ENCODE peak calls at places on chromosomes 1 and 21, in ten cellular contexts. One of them, this sample, is unnamed.

GRCh38 chr1:234164098-234164709 is 209.1 kb upstream of the COA6 start:
- DNase-seq in colonic mucosa: no peak
- DNase-seq in effector memory CD4-positive, alpha-beta T cell: no peak
- DNase-seq in mesendoderm: peak
- DNase-seq in heart left ventricle: no peak
- DNase-seq in stimulated activated CD8-positive, alpha-beta memory T cell treated with anti-CD3 and anti-CD28 coated beads, Interleukin-15, amount 100 ng/mL, for 24 hours: no peak
- DNase-seq in BJ: no peak
- DNase-seq in T-helper 2 cell: no peak
- DNase-seq in nucleus accumbens: no peak
- DNase-seq in B cell: no peak
- DNase-seq in this sample: no peak

GRCh38 chr1:71667224-71667623 is 586.4 kb upstream of the ZRANB2 start:
- DNase-seq in colonic mucosa: no peak
- DNase-seq in effector memory CD4-positive, alpha-beta T cell: no peak
- DNase-seq in mesendoderm: no peak
- DNase-seq in heart left ventricle: no peak
- DNase-seq in stimulated activated CD8-positive, alpha-beta memory T cell treated with anti-CD3 and anti-CD28 coated beads, Interleukin-15, amount 100 ng/mL, for 24 hours: no peak
- DNase-seq in BJ: no peak
- DNase-seq in T-helper 2 cell: no peak
- DNase-seq in nucleus accumbens: no peak
- DNase-seq in B cell: no peak
- DNase-seq in this sample: peak

GRCh38 chr1:235933017-235933416 is 66.3 kb upstream of the LYST start:
- DNase-seq in colonic mucosa: no peak
- DNase-seq in effector memory CD4-positive, alpha-beta T cell: no peak
- DNase-seq in mesendoderm: no peak
- DNase-seq in heart left ventricle: no peak
- DNase-seq in stimulated activated CD8-positive, alpha-beta memory T cell treated with anti-CD3 and anti-CD28 coated beads, Interleukin-15, amount 100 ng/mL, for 24 hours: no peak
- DNase-seq in BJ: no peak
- DNase-seq in T-helper 2 cell: no peak
- DNase-seq in nucleus accumbens: no peak
- DNase-seq in B cell: no peak
- DNase-seq in this sample: no peak

GRCh38 chr1:87951852-87952251 is 623.2 kb downstream of the LMO4 start:
- DNase-seq in colonic mucosa: no peak
- DNase-seq in effector memory CD4-positive, alpha-beta T cell: no peak
- DNase-seq in mesendoderm: no peak
- DNase-seq in heart left ventricle: no peak
- DNase-seq in stimulated activated CD8-positive, alpha-beta memory T cell treated with anti-CD3 and anti-CD28 coated beads, Interleukin-15, amount 100 ng/mL, for 24 hours: no peak
- DNase-seq in BJ: no peak
- DNase-seq in T-helper 2 cell: no peak
- DNase-seq in nucleus accumbens: no peak
- DNase-seq in B cell: no peak
- DNase-seq in this sample: no peak

GRCh38 chr1:31102501-31102950 is 37.0 kb upstream of the PUM1 start:
- DNase-seq in colonic mucosa: peak
- DNase-seq in effector memory CD4-positive, alpha-beta T cell: no peak
- DNase-seq in mesendoderm: peak
- DNase-seq in heart left ventricle: no peak
- DNase-seq in stimulated activated CD8-positive, alpha-beta memory T cell treated with anti-CD3 and anti-CD28 coated beads, Interleukin-15, amount 100 ng/mL, for 24 hours: no peak
- DNase-seq in BJ: peak
- DNase-seq in T-helper 2 cell: no peak
- DNase-seq in nucleus accumbens: no peak
- DNase-seq in B cell: no peak
- DNase-seq in this sample: peak

GRCh38 chr1:28509705-28510349 is 4.0 kb downstream of the RCC1 start:
- DNase-seq in colonic mucosa: no peak
- DNase-seq in effector memory CD4-positive, alpha-beta T cell: no peak
- DNase-seq in mesendoderm: peak
- DNase-seq in heart left ventricle: no peak
- DNase-seq in stimulated activated CD8-positive, alpha-beta memory T cell treated with anti-CD3 and anti-CD28 coated beads, Interleukin-15, amount 100 ng/mL, for 24 hours: peak
- DNase-seq in BJ: no peak
- DNase-seq in T-helper 2 cell: peak
- DNase-seq in nucleus accumbens: no peak
- DNase-seq in B cell: no peak
- DNase-seq in this sample: no peak

GRCh38 chr1:17540255-17541001 is 930 bp downstream of the ARHGEF10L start:
- DNase-seq in colonic mucosa: peak
- DNase-seq in effector memory CD4-positive, alpha-beta T cell: no peak
- DNase-seq in mesendoderm: peak
- DNase-seq in heart left ventricle: peak
- DNase-seq in stimulated activated CD8-positive, alpha-beta memory T cell treated with anti-CD3 and anti-CD28 coated beads, Interleukin-15, amount 100 ng/mL, for 24 hours: no peak
- DNase-seq in BJ: no peak
- DNase-seq in T-helper 2 cell: no peak
- DNase-seq in nucleus accumbens: peak
- DNase-seq in B cell: no peak
- DNase-seq in this sample: peak

GRCh38 chr21:25513810-25514209 is 93.5 kb downstream of the MRPL39 start:
- DNase-seq in colonic mucosa: no peak
- DNase-seq in effector memory CD4-positive, alpha-beta T cell: no peak
- DNase-seq in mesendoderm: no peak
- DNase-seq in heart left ventricle: no peak
- DNase-seq in stimulated activated CD8-positive, alpha-beta memory T cell treated with anti-CD3 and anti-CD28 coated beads, Interleukin-15, amount 100 ng/mL, for 24 hours: no peak
- DNase-seq in BJ: no peak
- DNase-seq in T-helper 2 cell: no peak
- DNase-seq in nucleus accumbens: no peak
- DNase-seq in B cell: no peak
- DNase-seq in this sample: no peak

GRCh38 chr21:20661745-20662470 is 336.3 kb upstream of the NCAM2 start:
- DNase-seq in colonic mucosa: no peak
- DNase-seq in effector memory CD4-positive, alpha-beta T cell: no peak
- DNase-seq in mesendoderm: peak
- DNase-seq in heart left ventricle: no peak
- DNase-seq in stimulated activated CD8-positive, alpha-beta memory T cell treated with anti-CD3 and anti-CD28 coated beads, Interleukin-15, amount 100 ng/mL, for 24 hours: no peak
- DNase-seq in BJ: no peak
- DNase-seq in T-helper 2 cell: no peak
- DNase-seq in nucleus accumbens: no peak
- DNase-seq in B cell: no peak
- DNase-seq in this sample: no peak

GRCh38 chr1:4033732-4034131 is 133.7 kb upstream of the C1orf174 start:
- DNase-seq in colonic mucosa: no peak
- DNase-seq in effector memory CD4-positive, alpha-beta T cell: no peak
- DNase-seq in mesendoderm: no peak
- DNase-seq in heart left ventricle: no peak
- DNase-seq in stimulated activated CD8-positive, alpha-beta memory T cell treated with anti-CD3 and anti-CD28 coated beads, Interleukin-15, amount 100 ng/mL, for 24 hours: no peak
- DNase-seq in BJ: no peak
- DNase-seq in T-helper 2 cell: no peak
- DNase-seq in nucleus accumbens: no peak
- DNase-seq in B cell: no peak
- DNase-seq in this sample: no peak

GRCh38 chr21:30831194-30831765 is 1.7 kb upstream of the KRTAP7-1 start:
- DNase-seq in colonic mucosa: peak
- DNase-seq in effector memory CD4-positive, alpha-beta T cell: peak
- DNase-seq in mesendoderm: peak
- DNase-seq in heart left ventricle: no peak
- DNase-seq in stimulated activated CD8-positive, alpha-beta memory T cell treated with anti-CD3 and anti-CD28 coated beads, Interleukin-15, amount 100 ng/mL, for 24 hours: no peak
- DNase-seq in BJ: no peak
- DNase-seq in T-helper 2 cell: peak
- DNase-seq in nucleus accumbens: no peak
- DNase-seq in B cell: no peak
- DNase-seq in this sample: no peak

GRCh38 chr21:16013570-16013969 is 283.8 kb downstream of the USP25 start:
- DNase-seq in colonic mucosa: no peak
- DNase-seq in effector memory CD4-positive, alpha-beta T cell: no peak
- DNase-seq in mesendoderm: no peak
- DNase-seq in heart left ventricle: no peak
- DNase-seq in stimulated activated CD8-positive, alpha-beta memory T cell treated with anti-CD3 and anti-CD28 coated beads, Interleukin-15, amount 100 ng/mL, for 24 hours: no peak
- DNase-seq in BJ: no peak
- DNase-seq in T-helper 2 cell: no peak
- DNase-seq in nucleus accumbens: no peak
- DNase-seq in B cell: no peak
- DNase-seq in this sample: peak

GRCh38 chr1:240888039-240888786 is 276.3 kb upstream of the GREM2 start:
- DNase-seq in colonic mucosa: peak
- DNase-seq in effector memory CD4-positive, alpha-beta T cell: no peak
- DNase-seq in mesendoderm: peak
- DNase-seq in heart left ventricle: no peak
- DNase-seq in stimulated activated CD8-positive, alpha-beta memory T cell treated with anti-CD3 and anti-CD28 coated beads, Interleukin-15, amount 100 ng/mL, for 24 hours: no peak
- DNase-seq in BJ: no peak
- DNase-seq in T-helper 2 cell: peak
- DNase-seq in nucleus accumbens: no peak
- DNase-seq in B cell: peak
- DNase-seq in this sample: peak

GRCh38 chr1:160954158-160955104 is at the start of gene ITLN2:
- DNase-seq in colonic mucosa: peak
- DNase-seq in effector memory CD4-positive, alpha-beta T cell: peak
- DNase-seq in mesendoderm: peak
- DNase-seq in heart left ventricle: no peak
- DNase-seq in stimulated activated CD8-positive, alpha-beta memory T cell treated with anti-CD3 and anti-CD28 coated beads, Interleukin-15, amount 100 ng/mL, for 24 hours: no peak
- DNase-seq in BJ: no peak
- DNase-seq in T-helper 2 cell: peak
- DNase-seq in nucleus accumbens: no peak
- DNase-seq in B cell: peak
- DNase-seq in this sample: peak

GRCh38 chr1:203122159-203122558 is 5.4 kb upstream of the ADORA1 start:
- DNase-seq in colonic mucosa: no peak
- DNase-seq in effector memory CD4-positive, alpha-beta T cell: no peak
- DNase-seq in mesendoderm: no peak
- DNase-seq in heart left ventricle: no peak
- DNase-seq in stimulated activated CD8-positive, alpha-beta memory T cell treated with anti-CD3 and anti-CD28 coated beads, Interleukin-15, amount 100 ng/mL, for 24 hours: no peak
- DNase-seq in BJ: no peak
- DNase-seq in T-helper 2 cell: no peak
- DNase-seq in nucleus accumbens: no peak
- DNase-seq in B cell: no peak
- DNase-seq in this sample: no peak

GRCh38 chr1:10900265-10900651 is 103.8 kb upstream of the CASZ1 start:
- DNase-seq in colonic mucosa: no peak
- DNase-seq in effector memory CD4-positive, alpha-beta T cell: no peak
- DNase-seq in mesendoderm: peak
- DNase-seq in heart left ventricle: no peak
- DNase-seq in stimulated activated CD8-positive, alpha-beta memory T cell treated with anti-CD3 and anti-CD28 coated beads, Interleukin-15, amount 100 ng/mL, for 24 hours: no peak
- DNase-seq in BJ: no peak
- DNase-seq in T-helper 2 cell: no peak
- DNase-seq in nucleus accumbens: no peak
- DNase-seq in B cell: no peak
- DNase-seq in this sample: no peak

GRCh38 chr1:205348559-205349477 is 7.9 kb downstream of the KLHDC8A start:
- DNase-seq in colonic mucosa: no peak
- DNase-seq in effector memory CD4-positive, alpha-beta T cell: no peak
- DNase-seq in mesendoderm: peak
- DNase-seq in heart left ventricle: no peak
- DNase-seq in stimulated activated CD8-positive, alpha-beta memory T cell treated with anti-CD3 and anti-CD28 coated beads, Interleukin-15, amount 100 ng/mL, for 24 hours: no peak
- DNase-seq in BJ: no peak
- DNase-seq in T-helper 2 cell: no peak
- DNase-seq in nucleus accumbens: no peak
- DNase-seq in B cell: peak
- DNase-seq in this sample: no peak

GRCh38 chr21:42782723-42783247 is 96.6 kb downstream of the WDR4 start:
- DNase-seq in colonic mucosa: no peak
- DNase-seq in effector memory CD4-positive, alpha-beta T cell: no peak
- DNase-seq in mesendoderm: no peak
- DNase-seq in heart left ventricle: no peak
- DNase-seq in stimulated activated CD8-positive, alpha-beta memory T cell treated with anti-CD3 and anti-CD28 coated beads, Interleukin-15, amount 100 ng/mL, for 24 hours: no peak
- DNase-seq in BJ: no peak
- DNase-seq in T-helper 2 cell: no peak
- DNase-seq in nucleus accumbens: no peak
- DNase-seq in B cell: no peak
- DNase-seq in this sample: no peak

GRCh38 chr1:77978293-77978968 is 441 bp downstream of the FUBP1 start:
- DNase-seq in colonic mucosa: peak
- DNase-seq in effector memory CD4-positive, alpha-beta T cell: peak
- DNase-seq in mesendoderm: peak
- DNase-seq in heart left ventricle: peak
- DNase-seq in stimulated activated CD8-positive, alpha-beta memory T cell treated with anti-CD3 and anti-CD28 coated beads, Interleukin-15, amount 100 ng/mL, for 24 hours: peak
- DNase-seq in BJ: no peak
- DNase-seq in T-helper 2 cell: peak
- DNase-seq in nucleus accumbens: peak
- DNase-seq in B cell: peak
- DNase-seq in this sample: peak

GRCh38 chr1:85898861-85899260 is 190.6 kb upstream of the ZNHIT6 start:
- DNase-seq in colonic mucosa: no peak
- DNase-seq in effector memory CD4-positive, alpha-beta T cell: no peak
- DNase-seq in mesendoderm: no peak
- DNase-seq in heart left ventricle: no peak
- DNase-seq in stimulated activated CD8-positive, alpha-beta memory T cell treated with anti-CD3 and anti-CD28 coated beads, Interleukin-15, amount 100 ng/mL, for 24 hours: no peak
- DNase-seq in BJ: no peak
- DNase-seq in T-helper 2 cell: no peak
- DNase-seq in nucleus accumbens: no peak
- DNase-seq in B cell: no peak
- DNase-seq in this sample: no peak

GRCh38 chr1:234712891-234713305 is 102.9 kb upstream of the IRF2BP2 start:
- DNase-seq in colonic mucosa: no peak
- DNase-seq in effector memory CD4-positive, alpha-beta T cell: no peak
- DNase-seq in mesendoderm: no peak
- DNase-seq in heart left ventricle: no peak
- DNase-seq in stimulated activated CD8-positive, alpha-beta memory T cell treated with anti-CD3 and anti-CD28 coated beads, Interleukin-15, amount 100 ng/mL, for 24 hours: no peak
- DNase-seq in BJ: no peak
- DNase-seq in T-helper 2 cell: no peak
- DNase-seq in nucleus accumbens: no peak
- DNase-seq in B cell: no peak
- DNase-seq in this sample: no peak

GRCh38 chr21:33824156-33824941 is 91.3 kb downstream of the ATP5PO start:
- DNase-seq in colonic mucosa: no peak
- DNase-seq in effector memory CD4-positive, alpha-beta T cell: no peak
- DNase-seq in mesendoderm: no peak
- DNase-seq in heart left ventricle: no peak
- DNase-seq in stimulated activated CD8-positive, alpha-beta memory T cell treated with anti-CD3 and anti-CD28 coated beads, Interleukin-15, amount 100 ng/mL, for 24 hours: no peak
- DNase-seq in BJ: no peak
- DNase-seq in T-helper 2 cell: no peak
- DNase-seq in nucleus accumbens: no peak
- DNase-seq in B cell: no peak
- DNase-seq in this sample: no peak

GRCh38 chr21:36693144-36694040 is 5.5 kb upstream of the SIM2 start:
- DNase-seq in colonic mucosa: no peak
- DNase-seq in effector memory CD4-positive, alpha-beta T cell: no peak
- DNase-seq in mesendoderm: peak
- DNase-seq in heart left ventricle: no peak
- DNase-seq in stimulated activated CD8-positive, alpha-beta memory T cell treated with anti-CD3 and anti-CD28 coated beads, Interleukin-15, amount 100 ng/mL, for 24 hours: no peak
- DNase-seq in BJ: no peak
- DNase-seq in T-helper 2 cell: no peak
- DNase-seq in nucleus accumbens: no peak
- DNase-seq in B cell: no peak
- DNase-seq in this sample: no peak

GRCh38 chr21:38843806-38844479 is 38.2 kb downstream of the ETS2 start:
- DNase-seq in colonic mucosa: no peak
- DNase-seq in effector memory CD4-positive, alpha-beta T cell: no peak
- DNase-seq in mesendoderm: no peak
- DNase-seq in heart left ventricle: no peak
- DNase-seq in stimulated activated CD8-positive, alpha-beta memory T cell treated with anti-CD3 and anti-CD28 coated beads, Interleukin-15, amount 100 ng/mL, for 24 hours: no peak
- DNase-seq in BJ: no peak
- DNase-seq in T-helper 2 cell: no peak
- DNase-seq in nucleus accumbens: no peak
- DNase-seq in B cell: no peak
- DNase-seq in this sample: peak

GRCh38 chr1:233367057-233367759 is 39.7 kb downstream of the MAP3K21 start:
- DNase-seq in colonic mucosa: peak
- DNase-seq in effector memory CD4-positive, alpha-beta T cell: no peak
- DNase-seq in mesendoderm: peak
- DNase-seq in heart left ventricle: no peak
- DNase-seq in stimulated activated CD8-positive, alpha-beta memory T cell treated with anti-CD3 and anti-CD28 coated beads, Interleukin-15, amount 100 ng/mL, for 24 hours: no peak
- DNase-seq in BJ: peak
- DNase-seq in T-helper 2 cell: no peak
- DNase-seq in nucleus accumbens: no peak
- DNase-seq in B cell: no peak
- DNase-seq in this sample: no peak

GRCh38 chr1:203636306-203636705 is 9.7 kb downstream of the ATP2B4 start:
- DNase-seq in colonic mucosa: no peak
- DNase-seq in effector memory CD4-positive, alpha-beta T cell: no peak
- DNase-seq in mesendoderm: no peak
- DNase-seq in heart left ventricle: no peak
- DNase-seq in stimulated activated CD8-positive, alpha-beta memory T cell treated with anti-CD3 and anti-CD28 coated beads, Interleukin-15, amount 100 ng/mL, for 24 hours: no peak
- DNase-seq in BJ: no peak
- DNase-seq in T-helper 2 cell: no peak
- DNase-seq in nucleus accumbens: no peak
- DNase-seq in B cell: no peak
- DNase-seq in this sample: no peak

GRCh38 chr1:119435061-119435460 is 20.1 kb downstream of the HSD3B2 start:
- DNase-seq in colonic mucosa: no peak
- DNase-seq in effector memory CD4-positive, alpha-beta T cell: no peak
- DNase-seq in mesendoderm: no peak
- DNase-seq in heart left ventricle: no peak
- DNase-seq in stimulated activated CD8-positive, alpha-beta memory T cell treated with anti-CD3 and anti-CD28 coated beads, Interleukin-15, amount 100 ng/mL, for 24 hours: no peak
- DNase-seq in BJ: no peak
- DNase-seq in T-helper 2 cell: no peak
- DNase-seq in nucleus accumbens: no peak
- DNase-seq in B cell: no peak
- DNase-seq in this sample: no peak

GRCh38 chr21:45612096-45613019 is 31.2 kb upstream of the PCBP3 start:
- DNase-seq in colonic mucosa: no peak
- DNase-seq in effector memory CD4-positive, alpha-beta T cell: no peak
- DNase-seq in mesendoderm: no peak
- DNase-seq in heart left ventricle: no peak
- DNase-seq in stimulated activated CD8-positive, alpha-beta memory T cell treated with anti-CD3 and anti-CD28 coated beads, Interleukin-15, amount 100 ng/mL, for 24 hours: no peak
- DNase-seq in BJ: peak
- DNase-seq in T-helper 2 cell: no peak
- DNase-seq in nucleus accumbens: no peak
- DNase-seq in B cell: no peak
- DNase-seq in this sample: peak